ENCODE peak calls at places on chromosomes 1 and 21, in six cellular contexts. U is transverse colon, M is heart right ventricle, Y is HCT116, E is IMR-90, Z is body of pancreas. F is an unnamed sample.

GRCh38 chr1:75614455-75615379 is 3.8 kb upstream of the SLC44A5 start:
- DNase-seq in Y (peak; percentile 19), E (peak; percentile 4), U (peak; percentile 9), Z (peak; percentile 81), M (peak; percentile 30), F (peak; percentile 92)

GRCh38 chr1:26706315-26706714 is 10.5 kb downstream of the ARID1A start:
- DNase-seq in E (no peak), U (peak; percentile 33), M (no peak), Z (peak; percentile 37), Y (no peak), F (peak; percentile 75)

GRCh38 chr1:156436319-156437043 is 64.1 kb downstream of the MEF2D start:
- DNase-seq in U (no peak), M (no peak), Z (peak; percentile 31), Y (no peak), E (no peak), F (no peak)

GRCh38 chr1:11794446-11795237 is 11.1 kb downstream of the MTHFR start:
- DNase-seq in Y (no peak), E (no peak), U (no peak), M (no peak), Z (no peak), F (no peak)

GRCh38 chr1:168917309-168917708 is 188.3 kb upstream of the DPT start:
- DNase-seq in E (no peak), U (no peak), Z (no peak), Y (no peak), M (no peak), F (no peak)

GRCh38 chr1:93004566-93005251 is 43.4 kb upstream of the DIPK1A start:
- DNase-seq in M (no peak), Z (no peak), E (no peak), Y (no peak), U (no peak), F (no peak)

GRCh38 chr1:56898888-56899287 is 44.3 kb downstream of the C8A start:
- DNase-seq in M (no peak), Z (no peak), Y (no peak), U (no peak), E (no peak), F (no peak)

GRCh38 chr1:164610528-164611222 is 51.7 kb downstream of the PBX1 start:
- DNase-seq in E (no peak), U (no peak), Z (no peak), Y (no peak), M (peak; percentile 24), F (no peak)

GRCh38 chr1:155192346-155193274 is 15.1 kb downstream of the THBS3 start:
- DNase-seq in M (no peak), Z (peak; percentile 91), E (no peak), U (peak; percentile 85), Y (no peak), F (peak; percentile 86)

GRCh38 chr21:29078884-29079765 is 5.7 kb upstream of the CCT8 start:
- DNase-seq in U (no peak), Y (no peak), E (no peak), Z (peak; percentile 19), M (peak; percentile 32), F (no peak)

GRCh38 chr1:156310962-156311361 is 11.9 kb upstream of the VHLL start:
- DNase-seq in E (peak; percentile 47), Z (no peak), U (no peak), M (no peak), Y (no peak), F (peak; percentile 58)

GRCh38 chr21:33289199-33289819 is 23.1 kb downstream of the IL10RB start:
- DNase-seq in E (peak; percentile 47), M (no peak), U (no peak), Z (no peak), Y (no peak), F (peak; percentile 87)

GRCh38 chr1:197619008-197619640 is 156.2 kb downstream of the DENND1B start:
- DNase-seq in U (no peak), Z (no peak), E (peak; percentile 48), Y (peak; percentile 6), M (no peak), F (no peak)

GRCh38 chr1:158794247-158794646 is 13.2 kb upstream of the OR6N2 start:
- DNase-seq in U (no peak), M (no peak), E (no peak), Y (no peak), Z (no peak), F (no peak)

GRCh38 chr21:43902441-43902840 is 37.4 kb downstream of the AGPAT3 start:
- DNase-seq in Z (no peak), E (peak; percentile 27), Y (no peak), M (peak; percentile 34), U (no peak), F (peak; percentile 44)

GRCh38 chr1:107401704-107402103 is 260.9 kb downstream of the NTNG1 start:
- DNase-seq in M (no peak), E (no peak), Y (no peak), U (no peak), Z (no peak), F (no peak)

GRCh38 chr1:22870201-22870871 is 102.3 kb downstream of the LACTBL1 start:
- DNase-seq in M (peak; percentile 30), Y (no peak), U (no peak), Z (peak; percentile 69), E (peak; percentile 38), F (peak; percentile 58)

GRCh38 chr1:62040450-62040849 is 154.2 kb upstream of the L1TD1 start:
- DNase-seq in Y (no peak), M (no peak), E (no peak), U (no peak), Z (no peak), F (no peak)

GRCh38 chr1:88141499-88142074 is 542.5 kb upstream of the PKN2 start:
- DNase-seq in Y (no peak), E (no peak), U (no peak), Z (peak; percentile 6), M (no peak), F (no peak)

GRCh38 chr1:88134983-88135921 is 548.8 kb upstream of the PKN2 start:
- DNase-seq in E (no peak), M (no peak), Y (no peak), U (no peak), Z (no peak), F (no peak)

GRCh38 chr1:88145752-88146151 is 538.3 kb upstream of the PKN2 start:
- DNase-seq in Y (no peak), U (no peak), M (no peak), E (peak; percentile 10), Z (no peak), F (no peak)

GRCh38 chr1:88140325-88140724 is 543.7 kb upstream of the PKN2 start:
- DNase-seq in Y (no peak), M (no peak), Z (no peak), U (no peak), E (no peak), F (no peak)
- H3K4me1 ChIP-seq in Y (peaks cover 7% of the 10 kb centered on the region), M (no peaks in the 10 kb centered on the region), Z (no peaks in the 10 kb centered on the region), U (no peaks in the 10 kb centered on the region), E (no peaks in the 10 kb centered on the region), F (no peaks in the 10 kb centered on the region)

GRCh38 chr21:38805282-38806152 is at the start of gene ETS2:
- DNase-seq in Y (peak; percentile 87), Z (peak; percentile 87), U (peak; percentile 93), M (peak; percentile 94), E (peak; percentile 92), F (peak; percentile 95)
- TF ChIP-seq CTCF in Y (no peak), Z (no peak), U (no peak), M (peak; percentile 31), E (no peak), F (no peak)

GRCh38 chr1:65417729-65418128 is 2.7 kb upstream of the LEPR start:
- DNase-seq in Y (no peak), M (no peak), E (no peak), U (no peak), Z (no peak), F (no peak)

GRCh38 chr1:65421341-65422174 is 1.1 kb downstream of the LEPR start:
- DNase-seq in E (peak; percentile 23), M (no peak), Z (no peak), Y (no peak), U (no peak), F (peak; percentile 21)

GRCh38 chr1:65418522-65419185 is 1.8 kb upstream of the LEPR start:
- DNase-seq in Z (no peak), M (no peak), Y (no peak), U (no peak), E (peak; percentile 28), F (peak; percentile 46)

GRCh38 chr1:65420590-65421340 is at the start of the genes LEPR and LEPROT:
- DNase-seq in Z (no peak), M (no peak), Y (no peak), U (no peak), E (peak; percentile 38), F (peak; percentile 93)

GRCh38 chr1:65419681-65420589 is 533 bp upstream of the LEPR start:
- DNase-seq in Z (peak; percentile 99), U (peak; percentile 99), M (peak; percentile 98), E (peak; percentile 97), Y (peak; percentile 96), F (peak; percentile 97)
- H3K4me1 ChIP-seq in Z (peaks cover 38% of the 10 kb centered on the region), U (peaks cover 33% of the 10 kb centered on the region), M (peaks cover 17% of the 10 kb centered on the region), E (peaks cover 12% of the 10 kb centered on the region), Y (peaks cover 49% of the 10 kb centered on the region), F (peaks cover 43% of the 10 kb centered on the region)

GRCh38 chr1:53061859-53062714 is at the start of gene PODN:
- DNase-seq in M (no peak), U (no peak), Y (no peak), E (no peak), Z (peak; percentile 34), F (peak; percentile 94)

GRCh38 chr1:53063744-53064515 is 1.9 kb downstream of the PODN start:
- DNase-seq in M (no peak), E (no peak), Y (no peak), Z (no peak), U (no peak), F (peak; percentile 77)

GRCh38 chr1:53061123-53061858 is 722 bp upstream of the PODN start:
- DNase-seq in U (no peak), Y (no peak), Z (no peak), M (no peak), E (no peak), F (peak; percentile 61)

GRCh38 chr1:53060580-53060979 is 1.4 kb upstream of the PODN start:
- DNase-seq in M (no peak), Y (no peak), U (no peak), E (peak; percentile 81), Z (no peak), F (peak; percentile 96)

DNA sequence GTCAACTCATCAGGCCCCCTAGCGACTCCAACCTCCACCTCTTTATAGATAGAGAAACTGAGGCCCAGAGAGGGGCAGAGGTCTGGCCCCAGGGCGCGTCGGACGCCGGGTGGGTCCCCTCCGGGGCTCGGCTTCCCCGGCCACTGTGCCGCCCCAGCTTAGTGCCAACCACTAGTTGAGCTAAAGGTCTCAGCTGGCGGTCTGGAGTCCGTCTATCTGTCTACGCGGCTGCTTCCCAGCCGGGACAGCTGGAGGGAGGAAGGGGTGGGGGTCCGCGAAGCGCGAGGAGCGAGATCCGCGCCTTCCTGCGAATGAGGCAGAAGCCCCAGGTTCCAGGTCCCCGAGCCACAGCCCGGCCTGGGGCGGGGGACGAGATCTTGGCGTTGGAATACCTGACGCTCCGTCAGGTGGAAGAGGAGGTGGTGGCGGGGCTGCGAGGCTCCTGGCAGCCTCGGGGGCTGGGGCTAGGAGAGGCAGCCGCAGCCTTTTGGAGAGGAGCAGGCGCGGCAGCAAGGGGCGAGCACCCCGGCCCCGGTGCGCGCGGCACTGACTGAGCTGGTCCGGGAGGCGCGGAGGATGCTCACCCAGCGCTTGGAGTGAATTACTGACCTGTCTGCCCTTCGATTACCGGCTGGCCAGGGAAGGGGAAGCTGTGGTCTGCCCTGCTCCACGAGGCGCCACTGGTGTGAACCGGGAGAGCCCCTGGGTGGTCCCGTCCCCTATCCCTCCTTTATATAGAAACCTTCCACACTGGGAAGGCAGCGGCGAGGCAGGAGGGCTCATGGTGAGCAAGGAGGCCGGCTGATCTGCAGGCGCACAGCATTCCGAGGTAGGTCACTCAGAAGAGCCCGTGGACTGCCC is 948 bp downstream of the PODN start:
- DNase-seq in U (no peak), Y (no peak), E (no peak), M (no peak), Z (peak; percentile 7), F (peak; percentile 87)
- TF ChIP-seq CTCF in U (no peak), Y (no peak), E (no peak), M (peak; percentile 23), Z (no peak), F (no peak)